ENCODE peak calls at places on chromosomes 16 and 17, in four cellular contexts. One of them, this sample, is unnamed.

GRCh38 chr17:57143341-57143740 is 58.3 kb downstream of the AKAP1 start:
- DNase-seq in Caki2: no peak
- DNase-seq in BE2C: no peak
- DNase-seq in stimulated activated CD8-positive, alpha-beta memory T cell treated with anti-CD3 and anti-CD28 coated beads, Interleukin-7, amount 100 ng/mL, for 1 hour: no peak
- DNase-seq in this sample: no peak

GRCh38 chr17:79581306-79581932 is 29.4 kb downstream of the RBFOX3 start:
- DNase-seq in Caki2: no peak
- DNase-seq in BE2C: no peak
- DNase-seq in stimulated activated CD8-positive, alpha-beta memory T cell treated with anti-CD3 and anti-CD28 coated beads, Interleukin-7, amount 100 ng/mL, for 1 hour: no peak
- DNase-seq in this sample: peak

GRCh38 chr17:72624652-72625051 is 467.8 kb downstream of the SLC39A11 start:
- DNase-seq in Caki2: no peak
- DNase-seq in BE2C: no peak
- DNase-seq in stimulated activated CD8-positive, alpha-beta memory T cell treated with anti-CD3 and anti-CD28 coated beads, Interleukin-7, amount 100 ng/mL, for 1 hour: no peak
- DNase-seq in this sample: no peak

GRCh38 chr17:41724476-41725030 is 9.9 kb downstream of the HAP1 start:
- DNase-seq in Caki2: no peak
- DNase-seq in BE2C: no peak
- DNase-seq in stimulated activated CD8-positive, alpha-beta memory T cell treated with anti-CD3 and anti-CD28 coated beads, Interleukin-7, amount 100 ng/mL, for 1 hour: no peak
- DNase-seq in this sample: no peak

GRCh38 chr16:89189358-89190025 is 10.8 kb downstream of the SLC22A31 start:
- DNase-seq in Caki2: no peak
- DNase-seq in BE2C: peak
- DNase-seq in stimulated activated CD8-positive, alpha-beta memory T cell treated with anti-CD3 and anti-CD28 coated beads, Interleukin-7, amount 100 ng/mL, for 1 hour: no peak
- DNase-seq in this sample: no peak

GRCh38 chr17:61291457-61292311 is 108.0 kb upstream of the TBX2 start:
- DNase-seq in Caki2: no peak
- DNase-seq in BE2C: no peak
- DNase-seq in stimulated activated CD8-positive, alpha-beta memory T cell treated with anti-CD3 and anti-CD28 coated beads, Interleukin-7, amount 100 ng/mL, for 1 hour: no peak
- DNase-seq in this sample: peak

GRCh38 chr17:65797809-65798208 is 236.4 kb upstream of the AXIN2 start:
- DNase-seq in Caki2: no peak
- DNase-seq in BE2C: peak
- DNase-seq in stimulated activated CD8-positive, alpha-beta memory T cell treated with anti-CD3 and anti-CD28 coated beads, Interleukin-7, amount 100 ng/mL, for 1 hour: no peak
- DNase-seq in this sample: peak

GRCh38 chr17:51000835-51001638 is 119.6 kb downstream of the SPAG9 start:
- DNase-seq in Caki2: peak
- DNase-seq in BE2C: peak
- DNase-seq in stimulated activated CD8-positive, alpha-beta memory T cell treated with anti-CD3 and anti-CD28 coated beads, Interleukin-7, amount 100 ng/mL, for 1 hour: no peak
- DNase-seq in this sample: peak

GRCh38 chr16:4653981-4654380 is 29.4 kb downstream of the MGRN1 start:
- DNase-seq in Caki2: peak
- DNase-seq in BE2C: no peak
- DNase-seq in stimulated activated CD8-positive, alpha-beta memory T cell treated with anti-CD3 and anti-CD28 coated beads, Interleukin-7, amount 100 ng/mL, for 1 hour: no peak
- DNase-seq in this sample: no peak

GRCh38 chr16:159136-159849 is 6.5 kb upstream of the HBM start:
- DNase-seq in Caki2: no peak
- DNase-seq in BE2C: no peak
- DNase-seq in stimulated activated CD8-positive, alpha-beta memory T cell treated with anti-CD3 and anti-CD28 coated beads, Interleukin-7, amount 100 ng/mL, for 1 hour: no peak
- DNase-seq in this sample: no peak

This sample was measured in MCF 10A.